ENCODE peak calls at places on chromosomes 3 and 15, in five cellular contexts. L is AG10803, F is spleen, A is fibroblast of the aortic adventitia, X is left lung. S is an unnamed sample.

GRCh38 chr15:87871130-87871737 is 385.3 kb downstream of the NTRK3 start:
- DNase-seq in L (peak), F (no peak), A (peak), X (no peak), S (no peak)

GRCh38 chr3:177523072-177523675 is 325.9 kb upstream of the TBL1XR1 start:
- DNase-seq in L (peak), F (no peak), A (no peak), X (no peak), S (no peak)

GRCh38 chr3:42683875-42684593 is 1.3 kb upstream of the KLHL40 start:
- DNase-seq in L (peak), F (no peak), A (peak), X (peak), S (no peak)

GRCh38 chr3:178084938-178085816 is 451.1 kb upstream of the KCNMB2 start:
- DNase-seq in L (peak), F (no peak), A (peak), X (peak), S (no peak)

GRCh38 chr3:33883538-33884203 is 85.2 kb downstream of the PDCD6IP start:
- DNase-seq in L (peak), F (no peak), A (peak), X (no peak), S (no peak)

GRCh38 chr3:167929937-167930336 is 165.8 kb downstream of the GOLIM4 start:
- DNase-seq in L (no peak), F (no peak), A (no peak), X (no peak), S (no peak)

GRCh38 chr3:101970212-101970611 is 120.9 kb downstream of the NFKBIZ start:
- DNase-seq in L (no peak), F (no peak), A (no peak), X (no peak), S (no peak)

GRCh38 chr3:30779686-30780287 is 114.7 kb downstream of the GADL1 start:
- DNase-seq in L (peak), F (no peak), A (peak), X (no peak), S (no peak)

GRCh38 chr3:123155471-123156011 is 46.2 kb upstream of the SEC22A start:
- DNase-seq in L (no peak), F (no peak), A (no peak), X (no peak), S (peak)

GRCh38 chr3:36969540-36970432 is 23.1 kb downstream of the EPM2AIP1 start:
- DNase-seq in L (peak), F (no peak), A (peak), X (no peak), S (no peak)

GRCh38 chr15:57903626-57904025 is 161.9 kb downstream of the ALDH1A2 start:
- DNase-seq in L (no peak), F (no peak), A (no peak), X (no peak), S (no peak)

GRCh38 chr3:194879991-194880939 is 194.6 kb downstream of the FAM43A start:
- DNase-seq in L (peak), F (peak), A (peak), X (no peak), S (no peak)

GRCh38 chr3:78519281-78519680 is 1248.5 kb downstream of the ROBO1 start:
- DNase-seq in L (no peak), F (no peak), A (no peak), X (no peak), S (no peak)

GRCh38 chr3:48215466-48215865 is 7.8 kb upstream of the CAMP start:
- DNase-seq in L (peak), F (no peak), A (peak), X (no peak), S (no peak)

GRCh38 chr3:36597422-36597821 is 166.9 kb downstream of the DCLK3 start:
- DNase-seq in L (peak), F (no peak), A (peak), X (no peak), S (no peak)

GRCh38 chr15:63655683-63656372 is 58.6 kb downstream of the FBXL22 start:
- DNase-seq in L (no peak), F (no peak), A (no peak), X (no peak), S (no peak)

GRCh38 chr3:107993771-107994170 is 97.1 kb downstream of the CD47 start:
- DNase-seq in L (peak), F (no peak), A (peak), X (no peak), S (no peak)

GRCh38 chr15:44250566-44250965 is 38.0 kb upstream of the GOLM2 start:
- DNase-seq in L (no peak), F (no peak), A (no peak), X (no peak), S (no peak)

GRCh38 chr3:114234739-114235138 is 2.6 kb downstream of the ZNF80 start:
- DNase-seq in L (no peak), F (no peak), A (no peak), X (no peak), S (no peak)

GRCh38 chr15:66573719-66574641 is 8.2 kb upstream of the LCTL start:
- DNase-seq in L (peak), F (peak), A (peak), X (no peak), S (peak)

GRCh38 chr15:43210807-43211206 is 10.0 kb downstream of the EPB42 start:
- DNase-seq in L (no peak), F (no peak), A (no peak), X (no peak), S (no peak)

GRCh38 chr3:30502742-30503073 is 103.7 kb upstream of the TGFBR2 start:
- DNase-seq in L (peak), F (no peak), A (peak), X (no peak), S (no peak)

GRCh38 chr15:72302955-72303354 is 17.0 kb downstream of the CELF6 start:
- DNase-seq in L (no peak), F (no peak), A (peak), X (no peak), S (no peak)

GRCh38 chr3:25854635-25855034 is 64.7 kb downstream of the OXSM start:
- DNase-seq in L (peak), F (no peak), A (peak), X (no peak), S (no peak)

GRCh38 chr3:25855281-25855680 is 65.4 kb downstream of the OXSM start:
- DNase-seq in L (no peak), F (no peak), A (peak), X (no peak), S (no peak)

GRCh38 chr3:25861566-25861965 is 71.7 kb downstream of the OXSM start:
- DNase-seq in L (no peak), F (no peak), A (no peak), X (no peak), S (no peak)

GRCh38 chr3:25854214-25854613 is 64.3 kb downstream of the OXSM start:
- DNase-seq in L (peak), F (no peak), A (peak), X (no peak), S (no peak)

GRCh38 chr3:25856902-25857518 is 67.1 kb downstream of the OXSM start:
- DNase-seq in L (peak), F (no peak), A (peak), X (no peak), S (no peak)
- TF ChIP-seq CTCF in L (peak), F (peak), A (peak), X (peak), S (peak)

GRCh38 chr15:41018534-41018933 is 65.3 kb downstream of the CHAC1 start:
- DNase-seq in L (peak), F (no peak), A (peak), X (no peak), S (no peak)
- TF ChIP-seq CTCF in L (peak), F (peak), A (peak), X (peak), S (peak)

GRCh38 chr15:31212956-31213694 is 111.6 kb upstream of the TRPM1 start:
- DNase-seq in L (no peak), F (no peak), A (no peak), X (no peak), S (no peak)

GRCh38 chr15:31212286-31212685 is 110.8 kb upstream of the TRPM1 start:
- DNase-seq in L (no peak), F (no peak), A (no peak), X (no peak), S (no peak)

GRCh38 chr15:31214864-31215489 is 111.7 kb upstream of the KLF13 start:
- DNase-seq in L (peak), F (peak), A (peak), X (peak), S (no peak)

GRCh38 chr15:31215490-31216209 is 111.0 kb upstream of the KLF13 start:
- DNase-seq in L (peak), F (peak), A (peak), X (peak), S (no peak)

DNA sequence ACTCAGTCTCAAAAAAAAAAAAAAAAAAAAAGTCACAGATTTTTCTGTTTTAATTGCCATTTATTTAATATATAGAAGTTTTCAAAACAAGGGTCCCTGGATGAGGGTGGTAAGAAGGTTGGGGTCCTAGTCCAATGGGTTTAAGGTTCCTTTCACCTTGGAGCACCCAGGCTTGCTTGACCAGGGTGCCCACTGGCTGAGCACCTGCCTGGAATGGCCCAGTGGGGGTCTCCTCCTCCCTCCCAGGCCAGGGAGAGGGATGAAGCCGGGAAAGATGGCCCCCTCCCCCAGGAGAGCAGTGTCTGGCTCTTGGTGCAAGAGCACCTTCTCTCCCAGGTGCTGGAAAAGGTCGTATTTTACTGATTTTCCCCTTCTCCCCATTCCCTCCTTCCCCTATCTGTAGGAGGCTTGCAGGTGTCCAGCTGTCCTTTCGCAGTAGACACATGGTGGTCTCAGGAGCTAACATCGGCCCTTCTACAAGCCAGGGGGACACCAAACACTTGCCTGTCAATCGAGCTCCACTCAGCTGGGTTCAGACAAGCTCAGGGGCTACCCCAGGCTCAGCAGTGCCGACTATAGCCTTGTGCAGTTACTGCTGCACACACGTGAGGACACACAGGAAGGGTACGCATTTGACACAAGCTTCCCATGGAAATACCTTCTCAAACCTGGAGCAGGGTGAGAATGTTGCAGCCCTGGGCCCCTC is 112.3 kb upstream of the KLF13 start:
- DNase-seq in L (no peak), F (no peak), A (no peak), X (no peak), S (no peak)
- TF ChIP-seq CTCF in L (no peak), F (no peak), A (no peak), X (no peak), S (no peak)

DNA sequence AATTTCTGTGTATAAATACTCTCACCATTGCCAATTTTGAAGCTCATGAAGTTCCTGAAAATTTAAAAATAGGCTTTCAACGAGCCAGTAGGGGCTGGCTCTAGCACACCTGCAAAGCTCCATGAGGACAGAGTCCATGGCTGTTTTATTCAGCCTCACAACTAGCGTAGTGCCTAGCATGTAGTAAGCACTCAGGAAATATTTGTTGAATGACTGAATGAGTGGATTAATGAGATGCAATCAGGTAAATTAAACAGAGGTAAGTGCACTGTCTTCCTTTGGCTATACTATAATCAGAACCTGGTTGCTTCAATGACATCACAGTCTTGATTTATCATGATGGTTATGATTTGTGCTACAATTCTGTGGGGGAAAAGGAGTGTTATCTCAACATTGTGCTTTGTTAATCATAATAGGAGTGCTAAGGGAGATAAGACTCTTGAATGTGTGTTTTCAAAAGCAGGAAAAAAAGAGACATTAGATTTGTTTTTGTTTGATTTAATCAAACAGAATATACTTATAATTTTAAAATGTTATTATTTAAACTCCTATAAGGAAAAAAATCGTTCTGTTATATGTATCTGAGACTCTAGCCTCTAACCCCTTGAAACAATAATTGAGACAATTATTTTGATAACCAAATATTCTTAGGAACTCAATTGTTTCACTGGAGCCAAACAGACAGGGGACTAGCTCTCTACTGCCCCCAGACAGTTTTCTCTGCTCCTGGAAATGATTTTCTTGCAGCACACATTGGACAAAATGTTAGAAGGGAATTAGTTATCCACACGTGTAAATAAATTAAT is 171.7 kb upstream of the ATP11B start:
- DNase-seq in L (no peak), F (no peak), A (no peak), X (no peak), S (no peak)
- TF ChIP-seq CTCF in L (peak), F (no peak), A (peak), X (no peak), S (peak)

DNA sequence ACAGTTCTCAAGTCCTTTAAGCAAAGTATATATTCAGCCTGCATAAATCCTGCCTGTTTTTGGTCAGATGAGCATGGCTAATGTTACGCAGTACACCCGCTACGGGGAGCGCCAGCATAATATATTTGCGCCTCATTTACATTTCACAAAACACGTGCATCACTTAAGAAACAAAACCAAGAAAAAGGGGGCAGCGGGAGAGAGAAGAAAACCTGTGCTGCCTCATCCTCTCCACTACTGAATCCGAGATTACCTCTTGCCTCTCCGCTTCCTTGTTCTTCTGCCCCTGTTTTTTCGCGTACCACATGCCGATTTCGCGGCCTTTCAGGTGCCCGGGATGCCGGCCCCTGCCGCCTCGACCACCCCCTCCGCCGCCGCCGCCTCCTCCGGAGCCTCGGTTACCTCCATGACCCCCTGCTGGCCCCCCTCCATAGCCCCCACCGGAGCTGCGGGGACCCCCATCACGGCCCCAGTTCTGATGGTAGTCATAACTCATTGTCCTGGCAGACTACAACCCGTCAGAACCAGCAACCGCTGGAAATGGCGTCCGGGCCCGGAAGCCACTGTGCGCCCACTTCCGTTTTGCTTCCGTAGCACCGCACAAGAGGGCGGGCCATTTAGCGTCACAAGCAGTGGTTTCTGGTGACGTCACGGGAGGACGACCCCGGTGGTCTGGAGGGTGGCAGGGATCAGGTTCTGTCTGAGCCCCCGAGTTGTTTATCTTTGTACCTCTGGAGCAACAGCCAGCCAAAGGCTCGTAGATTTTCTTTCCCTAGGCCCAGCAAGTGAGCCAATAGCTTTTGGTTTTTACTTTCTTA is at the start of gene DHX36:
- DNase-seq in L (peak), F (peak), A (peak), X (peak), S (peak)
- TF ChIP-seq CTCF in L (no peak), F (no peak), A (no peak), X (no peak), S (peak)

GRCh38 chr15:99744142-99744541 is 10.9 kb upstream of the LYSMD4 start:
- DNase-seq in L (no peak), F (no peak), A (no peak), X (no peak), S (no peak)
- TF ChIP-seq CTCF in L (no peak), F (no peak), A (no peak), X (no peak), S (no peak)

DNA sequence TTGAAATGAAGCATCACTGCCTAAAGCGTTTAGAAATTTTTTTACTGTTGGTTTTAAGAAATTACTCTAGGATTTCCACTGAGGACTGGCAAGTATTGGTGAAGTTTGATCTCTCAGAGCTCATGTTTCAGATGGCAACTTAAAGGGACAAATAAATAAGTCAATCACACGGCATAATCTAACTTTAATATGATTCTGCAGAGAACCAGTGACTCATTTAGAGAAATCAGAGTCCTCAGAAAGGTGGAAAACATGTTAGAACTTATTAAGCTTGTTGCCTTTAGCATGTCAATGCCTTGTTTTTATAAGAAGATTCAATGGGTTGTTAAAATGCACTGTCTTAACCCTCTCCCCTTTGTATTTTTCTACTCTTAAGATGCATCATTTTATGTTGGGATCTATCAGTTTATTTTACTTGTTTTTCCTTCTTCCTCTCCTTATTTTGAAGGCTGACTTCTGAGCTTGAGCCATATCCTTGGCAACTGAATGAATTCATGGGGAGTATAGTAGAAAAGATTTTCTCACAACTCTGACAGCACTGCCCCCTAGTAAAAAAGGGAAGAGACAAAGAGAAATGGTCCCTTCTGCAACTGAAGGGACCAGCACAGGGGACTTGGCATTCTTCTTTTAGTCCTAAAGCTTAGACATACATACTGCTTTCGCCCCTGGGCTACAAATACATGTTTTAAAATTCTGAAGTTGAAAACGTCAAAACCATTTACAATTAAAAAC is 431.2 kb downstream of the LPP start:
- DNase-seq in L (no peak), F (no peak), A (peak), X (no peak), S (no peak)
- TF ChIP-seq CTCF in L (no peak), F (no peak), A (no peak), X (no peak), S (peak)

DNA sequence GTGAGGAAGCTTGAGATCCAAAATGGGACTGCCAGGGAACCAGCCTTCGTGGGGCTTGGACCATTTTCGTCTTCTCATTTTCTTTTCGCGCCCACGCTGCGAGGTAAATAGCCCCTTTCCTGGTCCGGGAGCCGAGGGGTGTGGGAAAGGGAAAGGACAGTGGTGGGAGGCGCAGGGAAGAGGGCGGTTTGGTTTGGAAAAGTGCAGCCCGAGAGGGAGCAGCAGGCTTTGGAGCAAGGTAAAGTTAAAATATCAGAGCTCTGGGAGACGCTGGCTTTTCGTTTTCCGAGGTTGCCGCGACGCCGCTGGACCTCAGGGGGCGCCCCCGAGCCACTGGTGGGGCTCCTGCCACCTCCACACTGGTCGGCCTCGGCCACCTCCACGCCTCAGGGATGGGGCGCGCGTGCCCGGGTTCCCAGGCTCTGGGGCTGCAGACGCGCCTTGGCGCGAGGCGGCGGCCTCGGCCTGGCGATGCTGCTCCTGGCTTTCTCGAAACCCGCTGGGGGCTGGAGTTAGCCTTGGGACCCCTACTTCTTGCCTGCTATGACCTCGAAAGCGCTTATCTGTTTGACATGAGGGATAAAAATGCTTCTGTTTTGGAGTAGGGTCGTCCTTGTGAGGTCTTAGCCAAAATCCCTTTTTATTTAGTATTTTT is 3.2 kb downstream of the PTPRG start:
- DNase-seq in L (peak), F (peak), A (peak), X (peak), S (peak)
- TF ChIP-seq CTCF in L (peak), F (peak), A (peak), X (peak), S (peak)

S was measured in chondrocyte.